ENCODE peak calls at places on chromosomes 1 and 21, in six cellular contexts. X, R, H, C, D and S are unnamed samples.

GRCh38 chr21:35619184-35619583 is 441.1 kb downstream of the SETD4 start:
- DNase-seq in X (peak; percentile 81), R (no peak), H (no peak), C (no peak), D (no peak), S (no peak)

GRCh38 chr21:33767236-33767635 is 124.9 kb downstream of the ITSN1 start:
- DNase-seq in X (no peak), R (no peak), H (no peak), C (no peak), D (no peak), S (no peak)

GRCh38 chr1:10663668-10664035 is 132.8 kb downstream of the CASZ1 start:
- DNase-seq in X (peak; percentile 88), R (no peak), H (no peak), C (no peak), D (no peak), S (no peak)

GRCh38 chr1:33181038-33181861 is 593 bp downstream of the TRIM62 start:
- DNase-seq in X (peak; percentile 77), R (peak; percentile 53), H (peak; percentile 15), C (peak; percentile 73), D (no peak), S (no peak)

GRCh38 chr21:41317458-41317857 is 857 bp downstream of the FAM3B start:
- DNase-seq in X (no peak), R (no peak), H (no peak), C (no peak), D (no peak), S (no peak)

GRCh38 chr1:98919652-98920051 is 85.0 kb downstream of the PLPPR5 start:
- DNase-seq in X (no peak), R (no peak), H (no peak), C (no peak), D (no peak), S (no peak)

GRCh38 chr1:34984435-34985062 is 598 bp downstream of the TMEM35B start:
- DNase-seq in X (peak; percentile 65), R (no peak), H (no peak), C (peak; percentile 68), D (no peak), S (peak; percentile 28)

GRCh38 chr1:196877964-196878363 is 9.9 kb upstream of the CFHR4 start:
- DNase-seq in X (peak; percentile 71), R (no peak), H (no peak), C (no peak), D (no peak), S (no peak)

GRCh38 chr1:77126309-77126708 is 92.9 kb downstream of the PIGK start:
- DNase-seq in X (peak; percentile 54), R (no peak), H (no peak), C (no peak), D (no peak), S (no peak)

GRCh38 chr1:21573971-21574458 is 64.8 kb downstream of the ALPL start:
- DNase-seq in X (peak; percentile 91), R (peak; percentile 25), H (no peak), C (peak; percentile 88), D (no peak), S (no peak)

GRCh38 chr1:108661030-108661609 is at the start of gene HENMT1:
- DNase-seq in X (peak; percentile 79), R (peak; percentile 74), H (peak; percentile 60), C (no peak), D (peak; percentile 23), S (peak; percentile 87)